ENCODE peak calls at places on chromosomes 1 and 21, in seven cellular contexts. W is foreskin fibroblast, P is omental fat pad, U is foreskin keratinocyte, R is astrocyte of the spinal cord, S is lung, J is prostate gland. C is an unnamed sample.

GRCh38 chr1:178241057-178241456 is 147.2 kb downstream of the RASAL2 start:
- DNase-seq in S (no peak), P (no peak), U (peak), W (peak), J (no peak), R (peak), C (no peak)

GRCh38 chr1:84406209-84406917 is 8.1 kb downstream of the DNASE2B start:
- DNase-seq in P (no peak), R (peak), W (peak), S (no peak), U (peak), J (no peak), C (no peak)

GRCh38 chr1:214702561-214702960 is 99.6 kb downstream of the CENPF start:
- DNase-seq in U (peak), P (no peak), W (no peak), R (no peak), J (no peak), S (no peak), C (no peak)

GRCh38 chr1:38088366-38088765 is 41.8 kb upstream of the POU3F1 start:
- DNase-seq in J (no peak), W (no peak), S (no peak), U (no peak), R (no peak), P (no peak), C (no peak)

GRCh38 chr1:229298887-229299503 is 28.1 kb downstream of the RAB4A start:
- DNase-seq in S (no peak), J (no peak), U (no peak), R (no peak), W (no peak), P (no peak), C (no peak)

GRCh38 chr21:45385549-45386050 is 19.4 kb upstream of the COL18A1 start:
- DNase-seq in P (no peak), J (no peak), W (peak), S (no peak), U (no peak), R (no peak), C (peak)

GRCh38 chr1:183180634-183181056 is 5.4 kb upstream of the LAMC2 start:
- DNase-seq in R (peak), W (peak), P (no peak), U (peak), J (no peak), S (peak), C (no peak)

GRCh38 chr21:20306836-20307235 is 691.4 kb upstream of the NCAM2 start:
- DNase-seq in W (no peak), R (no peak), P (no peak), J (no peak), U (no peak), S (no peak), C (no peak)

GRCh38 chr1:11730429-11730861 is 5.5 kb upstream of the AGTRAP start:
- DNase-seq in U (peak), S (peak), P (no peak), J (peak), R (no peak), W (peak), C (no peak)

GRCh38 chr1:25688390-25689119 is 72.0 kb downstream of the MAN1C1 start:
- DNase-seq in W (peak), U (no peak), S (no peak), J (peak), R (no peak), P (no peak), C (no peak)

GRCh38 chr1:37865348-37866119 is 6.1 kb upstream of the MTF1 start:
- DNase-seq in P (no peak), J (no peak), U (peak), W (peak), S (no peak), R (peak), C (no peak)

GRCh38 chr1:207336559-207337467 is 15.3 kb downstream of the CD55 start:
- DNase-seq in P (no peak), W (peak), R (peak), J (no peak), U (peak), S (no peak), C (no peak)

GRCh38 chr1:95249929-95250328 is 15.9 kb downstream of the RWDD3 start:
- DNase-seq in W (no peak), R (no peak), J (no peak), P (no peak), U (no peak), S (no peak), C (no peak)

GRCh38 chr1:55481634-55482033 is 266.5 kb upstream of the USP24 start:
- DNase-seq in P (no peak), S (no peak), J (no peak), W (peak), U (no peak), R (no peak), C (no peak)

GRCh38 chr1:215005078-215005477 is 77.5 kb upstream of the KCNK2 start:
- DNase-seq in S (no peak), P (no peak), W (peak), U (no peak), J (no peak), R (no peak), C (no peak)

GRCh38 chr1:3153197-3153596 is 84.2 kb downstream of the PRDM16 start:
- DNase-seq in J (no peak), U (no peak), R (no peak), W (no peak), P (no peak), S (no peak), C (no peak)

GRCh38 chr1:43866201-43866600 is 67.4 kb upstream of the ARTN start:
- DNase-seq in R (no peak), J (no peak), S (no peak), U (no peak), P (no peak), W (no peak), C (no peak)

GRCh38 chr1:157431751-157432150 is 120.6 kb downstream of the FCRL5 start:
- DNase-seq in U (peak), J (no peak), R (peak), P (no peak), S (no peak), W (peak), C (no peak)

GRCh38 chr1:173202430-173203145 is 4.5 kb downstream of the TNFSF4 start:
- DNase-seq in U (peak), J (peak), W (peak), S (no peak), P (no peak), R (peak), C (no peak)

GRCh38 chr1:186617860-186618780 is 62.1 kb downstream of the PTGS2 start:
- DNase-seq in R (peak), P (no peak), W (peak), J (no peak), S (peak), U (no peak), C (no peak)

GRCh38 chr1:151846062-151846568 is 6.5 kb upstream of the C2CD4D start:
- DNase-seq in W (peak), U (peak), S (no peak), R (peak), J (no peak), P (no peak), C (no peak)

DNA sequence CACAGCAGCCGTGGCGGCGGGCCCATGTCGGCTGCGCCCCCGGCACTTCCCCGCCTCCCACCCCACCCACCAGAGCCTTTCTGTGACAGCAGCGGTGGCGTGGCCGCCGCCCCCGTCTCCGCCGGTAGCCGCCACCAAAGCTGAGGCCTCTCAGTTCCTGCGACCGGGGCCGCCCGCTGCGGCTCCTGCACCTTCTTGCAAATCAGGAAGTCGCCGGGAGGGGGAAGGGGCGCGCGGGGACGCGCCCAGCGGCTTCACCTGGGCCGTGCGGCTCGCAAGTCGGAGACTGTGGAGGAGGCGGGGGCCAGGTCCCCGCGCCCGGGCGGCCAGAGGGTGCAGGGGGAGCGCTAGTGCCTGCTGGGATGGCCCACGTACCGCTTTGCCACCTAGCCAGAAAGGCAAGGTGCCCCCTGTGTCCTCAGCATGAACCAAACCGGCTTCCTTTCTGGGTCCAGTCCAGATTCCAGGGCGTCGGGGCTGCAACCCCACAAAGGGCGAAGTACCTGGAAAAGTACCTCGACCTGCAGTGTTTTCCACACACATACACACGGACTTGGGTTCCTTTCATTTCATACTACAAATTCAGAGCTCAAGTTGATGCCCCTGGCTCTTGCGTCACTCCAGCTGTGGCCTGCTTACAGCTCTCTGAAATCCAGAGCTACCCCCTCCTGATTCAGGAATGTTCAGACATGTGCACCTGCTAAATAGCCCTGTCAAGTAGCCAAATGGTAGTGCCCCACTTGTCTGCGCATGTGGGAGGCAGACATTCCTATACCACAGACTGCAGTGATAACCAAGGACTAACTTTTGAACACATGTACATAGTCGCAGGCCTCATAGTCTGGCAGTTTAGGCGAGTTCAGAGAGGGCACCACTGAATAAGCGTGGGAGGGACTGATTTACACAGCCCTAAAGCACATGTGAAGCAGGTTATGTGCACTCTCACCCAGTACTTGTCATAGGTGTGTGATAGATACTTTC is at the start of gene DENND1B:
- DNase-seq in P (no peak), S (peak), R (peak), U (peak), W (peak), J (peak), C (peak)
- TF ChIP-seq CTCF in P (no peak), S (no peak), R (no peak), U (peak), W (no peak), J (no peak), C (no peak)

GRCh38 chr1:179953974-179954493 is 576 bp upstream of the CEP350 start:
- DNase-seq in J (no peak), U (no peak), S (peak), P (no peak), W (peak), R (no peak), C (no peak)
- TF ChIP-seq CTCF in J (no peak), U (peak), S (no peak), P (no peak), W (no peak), R (peak), C (no peak)

GRCh38 chr1:78055565-78056132 is 9.9 kb downstream of the GIPC2 start:
- DNase-seq in W (no peak), J (no peak), R (no peak), U (no peak), P (no peak), S (no peak), C (no peak)

GRCh38 chr1:78061825-78062523 is 16.2 kb downstream of the GIPC2 start:
- DNase-seq in S (no peak), P (no peak), U (peak), R (peak), J (no peak), W (peak), C (no peak)

DNA sequence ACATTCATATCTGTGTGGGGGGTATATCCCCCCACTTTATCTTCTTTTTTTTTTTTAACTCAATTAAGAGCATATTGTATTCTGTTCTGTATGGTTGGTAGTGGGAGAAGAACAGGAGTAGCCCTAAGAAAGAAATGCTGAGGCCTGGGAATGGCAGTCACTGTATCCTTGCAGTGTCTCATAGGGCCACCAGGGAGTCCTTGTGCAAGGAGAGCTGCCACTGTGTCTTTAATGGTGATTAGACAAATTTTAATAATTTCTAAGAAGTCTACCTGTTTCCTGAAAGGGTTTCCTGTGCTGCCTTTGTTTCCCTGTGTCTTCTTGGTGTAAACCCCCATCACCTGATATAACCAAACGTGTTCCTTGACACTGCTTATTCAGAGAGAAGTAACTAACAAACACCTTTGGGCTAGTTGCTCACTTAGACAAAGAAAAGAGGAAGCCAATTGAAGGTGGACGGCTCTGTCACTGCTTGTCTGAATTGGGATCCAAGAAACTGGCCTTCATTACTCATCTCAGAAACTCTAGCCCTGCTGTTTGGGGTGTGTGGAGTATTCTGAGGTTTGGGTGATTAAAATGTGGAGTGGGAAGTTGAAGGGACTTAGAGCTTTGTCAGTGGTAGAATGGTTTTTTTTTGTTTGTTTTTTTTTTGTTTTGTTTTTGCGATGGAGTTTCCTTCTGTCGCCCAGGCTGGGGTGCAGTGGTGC is 15.2 kb downstream of the GIPC2 start:
- DNase-seq in S (no peak), R (peak), P (no peak), W (no peak), J (no peak), U (peak), C (no peak)
- TF ChIP-seq CTCF in S (no peak), R (no peak), P (no peak), W (peak), J (no peak), U (peak), C (no peak)

GRCh38 chr1:46487818-46488218 is 1.8 kb upstream of the DMBX1 start:
- DNase-seq in S (no peak), W (no peak), J (no peak), U (no peak), R (no peak), P (no peak), C (no peak)
- TF ChIP-seq CTCF in S (no peak), W (peak), J (no peak), U (peak), R (peak), P (no peak), C (no peak)